ENCODE peak calls at places on chromosome 11, in six cellular contexts. One of them, this sample, is unnamed. For H3K9me3, the result is how much of the 10 kb centered on the place peaks cover.

GRCh38 chr11:60932605-60933346 is 8.5 kb downstream of the TMEM132A start:
- DNase-seq in naive thymus-derived CD4-positive, alpha-beta T cell: no peak
- DNase-seq in sigmoid colon: no peak
- DNase-seq in adipocyte: peak
- DNase-seq in left ventricle myocardium inferior: no peak
- DNase-seq in mesenchymal stem cell: no peak
- DNase-seq in this sample: no peak

GRCh38 chr11:86550757-86551156 is 121.7 kb downstream of the ME3 start:
- DNase-seq in naive thymus-derived CD4-positive, alpha-beta T cell: no peak
- DNase-seq in adipocyte: no peak
- DNase-seq in left ventricle myocardium inferior: no peak
- DNase-seq in mesenchymal stem cell: no peak
- DNase-seq in sigmoid colon: no peak
- DNase-seq in this sample: no peak

GRCh38 chr11:111176603-111177002 is 68.9 kb upstream of the POU2AF2 start:
- DNase-seq in naive thymus-derived CD4-positive, alpha-beta T cell: no peak
- DNase-seq in mesenchymal stem cell: no peak
- DNase-seq in sigmoid colon: no peak
- DNase-seq in left ventricle myocardium inferior: no peak
- DNase-seq in adipocyte: no peak
- DNase-seq in this sample: no peak

GRCh38 chr11:33406241-33406640 is 149.1 kb downstream of the HIPK3 start:
- DNase-seq in sigmoid colon: no peak
- DNase-seq in left ventricle myocardium inferior: no peak
- DNase-seq in adipocyte: no peak
- DNase-seq in mesenchymal stem cell: no peak
- DNase-seq in naive thymus-derived CD4-positive, alpha-beta T cell: no peak
- DNase-seq in this sample: no peak

GRCh38 chr11:45107051-45107450 is 39.4 kb upstream of the PRDM11 start:
- DNase-seq in left ventricle myocardium inferior: no peak
- DNase-seq in adipocyte: no peak
- DNase-seq in sigmoid colon: peak
- DNase-seq in naive thymus-derived CD4-positive, alpha-beta T cell: no peak
- DNase-seq in mesenchymal stem cell: no peak
- DNase-seq in this sample: no peak

GRCh38 chr11:18294862-18295261 is 27.1 kb downstream of the HPS5 start:
- DNase-seq in sigmoid colon: no peak
- DNase-seq in left ventricle myocardium inferior: no peak
- DNase-seq in mesenchymal stem cell: no peak
- DNase-seq in naive thymus-derived CD4-positive, alpha-beta T cell: no peak
- DNase-seq in adipocyte: no peak
- DNase-seq in this sample: no peak

GRCh38 chr11:27807594-27807993 is 107.3 kb upstream of the BDNF start:
- DNase-seq in adipocyte: peak
- DNase-seq in sigmoid colon: no peak
- DNase-seq in naive thymus-derived CD4-positive, alpha-beta T cell: no peak
- DNase-seq in left ventricle myocardium inferior: no peak
- DNase-seq in mesenchymal stem cell: peak
- DNase-seq in this sample: no peak

GRCh38 chr11:34650528-34650927 is 29.6 kb downstream of the EHF start:
- DNase-seq in naive thymus-derived CD4-positive, alpha-beta T cell: peak
- DNase-seq in sigmoid colon: no peak
- DNase-seq in adipocyte: no peak
- DNase-seq in left ventricle myocardium inferior: no peak
- DNase-seq in mesenchymal stem cell: no peak
- DNase-seq in this sample: no peak

GRCh38 chr11:23403210-23404185 is 543.2 kb upstream of the CCDC179 start:
- DNase-seq in left ventricle myocardium inferior: no peak
- DNase-seq in sigmoid colon: peak
- DNase-seq in naive thymus-derived CD4-positive, alpha-beta T cell: no peak
- DNase-seq in mesenchymal stem cell: no peak
- DNase-seq in adipocyte: no peak
- DNase-seq in this sample: no peak

GRCh38 chr11:71146846-71147245 is 105.5 kb downstream of the SHANK2 start:
- DNase-seq in naive thymus-derived CD4-positive, alpha-beta T cell: no peak
- DNase-seq in mesenchymal stem cell: no peak
- DNase-seq in sigmoid colon: no peak
- DNase-seq in left ventricle myocardium inferior: no peak
- DNase-seq in adipocyte: no peak
- DNase-seq in this sample: no peak

GRCh38 chr11:36292311-36292722 is 3.1 kb upstream of the COMMD9 start:
- DNase-seq in sigmoid colon: no peak
- DNase-seq in adipocyte: peak
- DNase-seq in mesenchymal stem cell: peak
- DNase-seq in left ventricle myocardium inferior: no peak
- DNase-seq in naive thymus-derived CD4-positive, alpha-beta T cell: no peak
- DNase-seq in this sample: no peak

GRCh38 chr11:23730307-23730998 is 766.4 kb upstream of the LUZP2 start:
- DNase-seq in adipocyte: no peak
- DNase-seq in naive thymus-derived CD4-positive, alpha-beta T cell: no peak
- DNase-seq in left ventricle myocardium inferior: no peak
- DNase-seq in sigmoid colon: no peak
- DNase-seq in mesenchymal stem cell: no peak
- DNase-seq in this sample: no peak

GRCh38 chr11:125935629-125936199 is 10.1 kb upstream of the VSIG10L2 start:
- DNase-seq in adipocyte: peak
- DNase-seq in sigmoid colon: peak
- DNase-seq in naive thymus-derived CD4-positive, alpha-beta T cell: no peak
- DNase-seq in mesenchymal stem cell: no peak
- DNase-seq in left ventricle myocardium inferior: no peak
- DNase-seq in this sample: no peak

GRCh38 chr11:63670077-63670737 is 969 bp downstream of the ATL3 start:
- DNase-seq in naive thymus-derived CD4-positive, alpha-beta T cell: no peak
- DNase-seq in mesenchymal stem cell: peak
- DNase-seq in sigmoid colon: no peak
- DNase-seq in adipocyte: peak
- DNase-seq in left ventricle myocardium inferior: no peak
- DNase-seq in this sample: no peak

GRCh38 chr11:68579455-68579854 is 104.9 kb upstream of the GAL start:
- DNase-seq in naive thymus-derived CD4-positive, alpha-beta T cell: no peak
- DNase-seq in mesenchymal stem cell: no peak
- DNase-seq in left ventricle myocardium inferior: no peak
- DNase-seq in adipocyte: no peak
- DNase-seq in sigmoid colon: no peak
- DNase-seq in this sample: no peak

GRCh38 chr11:75262961-75263852 is 22.6 kb downstream of the TPBGL start:
- DNase-seq in sigmoid colon: peak
- DNase-seq in adipocyte: no peak
- DNase-seq in left ventricle myocardium inferior: no peak
- DNase-seq in mesenchymal stem cell: no peak
- DNase-seq in naive thymus-derived CD4-positive, alpha-beta T cell: no peak
- DNase-seq in this sample: no peak

GRCh38 chr11:125627236-125627910 is 2.4 kb downstream of the CHEK1 start:
- DNase-seq in sigmoid colon: no peak
- DNase-seq in adipocyte: peak
- DNase-seq in naive thymus-derived CD4-positive, alpha-beta T cell: no peak
- DNase-seq in left ventricle myocardium inferior: no peak
- DNase-seq in mesenchymal stem cell: no peak
- DNase-seq in this sample: no peak

GRCh38 chr11:61511383-61511782 is 2.8 kb downstream of the LRRC10B start:
- DNase-seq in naive thymus-derived CD4-positive, alpha-beta T cell: no peak
- DNase-seq in left ventricle myocardium inferior: no peak
- DNase-seq in sigmoid colon: no peak
- DNase-seq in adipocyte: no peak
- DNase-seq in mesenchymal stem cell: no peak
- DNase-seq in this sample: no peak

GRCh38 chr11:93067881-93068390 is 98.5 kb downstream of the MTNR1B start:
- DNase-seq in adipocyte: no peak
- DNase-seq in mesenchymal stem cell: no peak
- DNase-seq in sigmoid colon: no peak
- DNase-seq in naive thymus-derived CD4-positive, alpha-beta T cell: no peak
- DNase-seq in left ventricle myocardium inferior: no peak
- DNase-seq in this sample: no peak

GRCh38 chr11:66283461-66284105 is 5.4 kb downstream of the YIF1A start:
- DNase-seq in mesenchymal stem cell: no peak
- DNase-seq in left ventricle myocardium inferior: no peak
- DNase-seq in sigmoid colon: no peak
- DNase-seq in adipocyte: no peak
- DNase-seq in naive thymus-derived CD4-positive, alpha-beta T cell: no peak
- DNase-seq in this sample: no peak

GRCh38 chr11:12180257-12181205 is 70.1 kb downstream of the MICAL2 start:
- DNase-seq in sigmoid colon: no peak
- DNase-seq in adipocyte: peak
- DNase-seq in left ventricle myocardium inferior: no peak
- DNase-seq in naive thymus-derived CD4-positive, alpha-beta T cell: no peak
- DNase-seq in mesenchymal stem cell: no peak
- DNase-seq in this sample: no peak

GRCh38 chr11:34624069-34624468 is 3.2 kb downstream of the EHF start:
- DNase-seq in mesenchymal stem cell: no peak
- DNase-seq in naive thymus-derived CD4-positive, alpha-beta T cell: no peak
- DNase-seq in adipocyte: no peak
- DNase-seq in sigmoid colon: no peak
- DNase-seq in left ventricle myocardium inferior: no peak
- DNase-seq in this sample: no peak

GRCh38 chr11:10282121-10282520 is 11.9 kb downstream of the SBF2 start:
- DNase-seq in naive thymus-derived CD4-positive, alpha-beta T cell: no peak
- DNase-seq in left ventricle myocardium inferior: no peak
- DNase-seq in mesenchymal stem cell: no peak
- DNase-seq in adipocyte: no peak
- DNase-seq in sigmoid colon: no peak
- DNase-seq in this sample: no peak

GRCh38 chr11:134464196-134464595 is 52.2 kb upstream of the B3GAT1 start:
- DNase-seq in left ventricle myocardium inferior: no peak
- DNase-seq in mesenchymal stem cell: no peak
- DNase-seq in naive thymus-derived CD4-positive, alpha-beta T cell: no peak
- DNase-seq in adipocyte: no peak
- DNase-seq in sigmoid colon: peak
- DNase-seq in this sample: no peak
- H3K9me3 ChIP-seq in left ventricle myocardium inferior: under half
- H3K9me3 ChIP-seq in mesenchymal stem cell: under half
- H3K9me3 ChIP-seq in naive thymus-derived CD4-positive, alpha-beta T cell: under half
- H3K9me3 ChIP-seq in adipocyte: under half
- H3K9me3 ChIP-seq in sigmoid colon: under half
- H3K9me3 ChIP-seq in this sample: under half

GRCh38 chr11:105033781-105034180 is 1.2 kb downstream of the CASP1 start:
- DNase-seq in left ventricle myocardium inferior: no peak
- DNase-seq in naive thymus-derived CD4-positive, alpha-beta T cell: no peak
- DNase-seq in sigmoid colon: no peak
- DNase-seq in adipocyte: no peak
- DNase-seq in mesenchymal stem cell: no peak
- DNase-seq in this sample: no peak

GRCh38 chr11:105035262-105035620 is 297 bp upstream of the CASP1 start:
- DNase-seq in naive thymus-derived CD4-positive, alpha-beta T cell: no peak
- DNase-seq in adipocyte: no peak
- DNase-seq in left ventricle myocardium inferior: no peak
- DNase-seq in mesenchymal stem cell: no peak
- DNase-seq in sigmoid colon: no peak
- DNase-seq in this sample: no peak

GRCh38 chr11:105027671-105028070 is 4.7 kb upstream of the CASP5 start:
- DNase-seq in adipocyte: no peak
- DNase-seq in left ventricle myocardium inferior: no peak
- DNase-seq in sigmoid colon: no peak
- DNase-seq in naive thymus-derived CD4-positive, alpha-beta T cell: no peak
- DNase-seq in mesenchymal stem cell: no peak
- DNase-seq in this sample: no peak

GRCh38 chr11:105033344-105033743 is 1.6 kb downstream of the CASP1 start:
- DNase-seq in adipocyte: no peak
- DNase-seq in sigmoid colon: no peak
- DNase-seq in left ventricle myocardium inferior: no peak
- DNase-seq in naive thymus-derived CD4-positive, alpha-beta T cell: no peak
- DNase-seq in mesenchymal stem cell: peak
- DNase-seq in this sample: no peak

GRCh38 chr11:105032495-105032894 is 2.4 kb downstream of the CASP1 start:
- DNase-seq in mesenchymal stem cell: no peak
- DNase-seq in adipocyte: no peak
- DNase-seq in naive thymus-derived CD4-positive, alpha-beta T cell: no peak
- DNase-seq in sigmoid colon: no peak
- DNase-seq in left ventricle myocardium inferior: no peak
- DNase-seq in this sample: no peak
- H3K4me3 ChIP-seq in mesenchymal stem cell: no peak
- H3K4me3 ChIP-seq in adipocyte: no peak
- H3K4me3 ChIP-seq in naive thymus-derived CD4-positive, alpha-beta T cell: peak
- H3K4me3 ChIP-seq in sigmoid colon: peak
- H3K4me3 ChIP-seq in left ventricle myocardium inferior: peak
- H3K4me3 ChIP-seq in this sample: peak

GRCh38 chr11:72871089-72871488 is 56.9 kb downstream of the ATG16L2 start:
- DNase-seq in mesenchymal stem cell: no peak
- DNase-seq in adipocyte: peak
- DNase-seq in sigmoid colon: no peak
- DNase-seq in left ventricle myocardium inferior: no peak
- DNase-seq in naive thymus-derived CD4-positive, alpha-beta T cell: no peak
- DNase-seq in this sample: no peak

GRCh38 chr11:72867970-72868369 is 53.8 kb downstream of the ATG16L2 start:
- DNase-seq in mesenchymal stem cell: no peak
- DNase-seq in adipocyte: no peak
- DNase-seq in sigmoid colon: no peak
- DNase-seq in naive thymus-derived CD4-positive, alpha-beta T cell: no peak
- DNase-seq in left ventricle myocardium inferior: no peak
- DNase-seq in this sample: no peak

GRCh38 chr11:72875736-72876135 is 61.5 kb downstream of the ATG16L2 start:
- DNase-seq in mesenchymal stem cell: no peak
- DNase-seq in adipocyte: no peak
- DNase-seq in naive thymus-derived CD4-positive, alpha-beta T cell: no peak
- DNase-seq in sigmoid colon: no peak
- DNase-seq in left ventricle myocardium inferior: no peak
- DNase-seq in this sample: no peak

GRCh38 chr11:72869845-72870244 is 55.6 kb downstream of the ATG16L2 start:
- DNase-seq in left ventricle myocardium inferior: no peak
- DNase-seq in sigmoid colon: no peak
- DNase-seq in adipocyte: no peak
- DNase-seq in mesenchymal stem cell: no peak
- DNase-seq in naive thymus-derived CD4-positive, alpha-beta T cell: no peak
- DNase-seq in this sample: no peak

DNA sequence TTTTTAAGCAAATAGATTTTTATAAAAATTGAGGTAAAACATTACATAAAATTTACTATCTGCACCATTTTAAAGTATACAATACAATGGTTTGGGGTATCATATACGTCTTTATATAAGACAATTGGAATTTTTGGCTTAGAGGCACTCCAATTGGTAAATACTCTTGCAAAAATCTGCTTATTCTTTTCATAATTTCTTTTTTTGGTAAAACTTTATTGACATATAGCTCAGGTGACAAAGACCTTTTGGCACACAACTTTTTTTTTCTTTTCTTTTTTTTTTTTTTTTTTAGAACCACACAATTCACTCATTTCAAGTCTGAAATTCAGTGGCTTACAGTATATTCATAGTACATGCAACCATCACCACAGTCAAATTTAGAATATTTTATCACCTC is 57.8 kb downstream of the ATG16L2 start:
- DNase-seq in sigmoid colon: no peak
- DNase-seq in adipocyte: no peak
- DNase-seq in naive thymus-derived CD4-positive, alpha-beta T cell: no peak
- DNase-seq in mesenchymal stem cell: no peak
- DNase-seq in left ventricle myocardium inferior: no peak
- DNase-seq in this sample: no peak
- H3K9me3 ChIP-seq in sigmoid colon: under half
- H3K9me3 ChIP-seq in adipocyte: under half
- H3K9me3 ChIP-seq in naive thymus-derived CD4-positive, alpha-beta T cell: under half
- H3K9me3 ChIP-seq in mesenchymal stem cell: under half
- H3K9me3 ChIP-seq in left ventricle myocardium inferior: under half
- H3K9me3 ChIP-seq in this sample: under half

DNA sequence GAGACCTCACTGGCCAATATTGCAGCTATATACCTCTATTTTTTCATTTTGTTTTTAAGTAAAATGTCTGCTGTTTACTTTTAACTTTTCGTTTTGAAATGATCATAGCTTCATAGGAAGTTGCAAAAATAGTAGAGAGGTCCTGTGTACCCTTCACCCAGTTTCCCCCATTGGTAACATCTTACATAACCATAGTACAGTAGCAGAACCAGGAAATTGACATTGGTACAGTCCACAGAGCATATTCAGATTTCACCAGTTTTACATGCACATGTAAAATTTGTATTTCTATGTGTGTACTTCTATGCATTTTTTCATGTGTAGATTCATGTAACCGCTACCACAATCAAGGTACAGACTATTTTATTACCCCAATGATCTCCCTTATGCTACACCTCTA is 3.8 kb downstream of the AMOTL1 start:
- DNase-seq in mesenchymal stem cell: no peak
- DNase-seq in sigmoid colon: no peak
- DNase-seq in adipocyte: no peak
- DNase-seq in left ventricle myocardium inferior: no peak
- DNase-seq in naive thymus-derived CD4-positive, alpha-beta T cell: no peak
- DNase-seq in this sample: no peak
- H3K4me3 ChIP-seq in mesenchymal stem cell: no peak
- H3K4me3 ChIP-seq in sigmoid colon: peak
- H3K4me3 ChIP-seq in adipocyte: no peak
- H3K4me3 ChIP-seq in left ventricle myocardium inferior: no peak
- H3K4me3 ChIP-seq in naive thymus-derived CD4-positive, alpha-beta T cell: no peak
- H3K4me3 ChIP-seq in this sample: peak

This sample was measured in psoas muscle.